ENCODE peak calls at places on chromosomes 2 and 18, in seven cellular contexts. U is H1, A is astrocyte, W is pancreas, P is fibroblast of lung, N is SK-N-SH, G is OCI-LY7. C is an unnamed sample. For H3K4me1, the result is how much of the 10 kb centered on the place peaks cover.

GRCh38 chr18:73110307-73110706 is 242.5 kb upstream of the NETO1 start:
- DNase-seq in U (no peak), A (no peak), W (no peak), P (no peak), N (no peak), G (no peak), C (no peak)

GRCh38 chr18:26482567-26482966 is 65.8 kb downstream of the KCTD1 start:
- DNase-seq in U (peak), A (no peak), W (no peak), P (no peak), N (no peak), G (no peak), C (no peak)

GRCh38 chr2:118186110-118186857 is 98.0 kb downstream of the INSIG2 start:
- DNase-seq in U (peak), A (peak), W (peak), P (peak), N (peak), G (peak), C (peak)

GRCh38 chr2:69465513-69466456 is 28.6 kb upstream of the NFU1 start:
- DNase-seq in U (no peak), A (no peak), W (peak), P (no peak), N (no peak), G (no peak), C (peak)

GRCh38 chr2:99445065-99445464 is 44.8 kb downstream of the REV1 start:
- DNase-seq in U (no peak), A (no peak), W (no peak), P (peak), N (no peak), G (no peak), C (no peak)

GRCh38 chr2:170845343-170845742 is 28.7 kb downstream of the GAD1 start:
- DNase-seq in U (no peak), A (no peak), W (no peak), P (no peak), N (no peak), G (peak), C (no peak)

GRCh38 chr2:45992746-45993475 is 304.3 kb upstream of the EPAS1 start:
- DNase-seq in U (no peak), A (no peak), W (no peak), P (no peak), N (no peak), G (no peak), C (no peak)

GRCh38 chr2:143110759-143111428 is 18.3 kb upstream of the ARHGAP15 start:
- DNase-seq in U (peak), A (peak), W (peak), P (peak), N (peak), G (peak), C (peak)

GRCh38 chr2:226911932-226912331 is 76.1 kb downstream of the RHBDD1 start:
- DNase-seq in U (no peak), A (peak), W (no peak), P (peak), N (no peak), G (no peak), C (no peak)

GRCh38 chr2:181632733-181633401 is 24.0 kb downstream of the CERKL start:
- DNase-seq in U (no peak), A (no peak), W (no peak), P (no peak), N (no peak), G (no peak), C (no peak)

GRCh38 chr18:80037869-80038630 is 3.8 kb downstream of the RBFA start:
- DNase-seq in U (no peak), A (no peak), W (no peak), P (no peak), N (no peak), G (no peak), C (no peak)

GRCh38 chr2:101349893-101350662 is 37.2 kb downstream of the CREG2 start:
- DNase-seq in U (no peak), A (peak), W (no peak), P (peak), N (no peak), G (no peak), C (no peak)

GRCh38 chr2:132969371-132969985 is 299.5 kb upstream of the LYPD1 start:
- DNase-seq in U (no peak), A (no peak), W (no peak), P (no peak), N (no peak), G (no peak), C (no peak)

GRCh38 chr18:3889803-3890202 is 439.8 kb downstream of the TGIF1 start:
- DNase-seq in U (no peak), A (peak), W (no peak), P (peak), N (no peak), G (no peak), C (no peak)

GRCh38 chr18:79381811-79382311 is 13.9 kb upstream of the NFATC1 start:
- DNase-seq in U (no peak), A (no peak), W (no peak), P (no peak), N (no peak), G (no peak), C (no peak)

GRCh38 chr2:39227628-39228412 is 15.9 kb downstream of the CDKL4 start:
- DNase-seq in U (no peak), A (peak), W (peak), P (peak), N (peak), G (peak), C (peak)

GRCh38 chr2:207119048-207119447 is 46.7 kb downstream of the KLF7 start:
- DNase-seq in U (no peak), A (no peak), W (no peak), P (no peak), N (no peak), G (no peak), C (no peak)

GRCh38 chr18:57208056-57208455 is 61.2 kb downstream of the BOD1L2 start:
- DNase-seq in U (no peak), A (no peak), W (no peak), P (no peak), N (no peak), G (no peak), C (no peak)

GRCh38 chr2:171128461-171128860 is 32.2 kb downstream of the TLK1 start:
- DNase-seq in U (no peak), A (no peak), W (no peak), P (no peak), N (no peak), G (no peak), C (no peak)

GRCh38 chr2:155842103-155842502 is 490.4 kb downstream of the NR4A2 start:
- DNase-seq in U (no peak), A (peak), W (no peak), P (peak), N (no peak), G (no peak), C (no peak)

GRCh38 chr2:213216461-213216860 is 65.0 kb upstream of the IKZF2 start:
- DNase-seq in U (no peak), A (peak), W (no peak), P (peak), N (no peak), G (no peak), C (no peak)

GRCh38 chr2:20611077-20611843 is 39.6 kb downstream of the HS1BP3 start:
- DNase-seq in U (no peak), A (peak), W (peak), P (peak), N (no peak), G (no peak), C (peak)

DNA sequence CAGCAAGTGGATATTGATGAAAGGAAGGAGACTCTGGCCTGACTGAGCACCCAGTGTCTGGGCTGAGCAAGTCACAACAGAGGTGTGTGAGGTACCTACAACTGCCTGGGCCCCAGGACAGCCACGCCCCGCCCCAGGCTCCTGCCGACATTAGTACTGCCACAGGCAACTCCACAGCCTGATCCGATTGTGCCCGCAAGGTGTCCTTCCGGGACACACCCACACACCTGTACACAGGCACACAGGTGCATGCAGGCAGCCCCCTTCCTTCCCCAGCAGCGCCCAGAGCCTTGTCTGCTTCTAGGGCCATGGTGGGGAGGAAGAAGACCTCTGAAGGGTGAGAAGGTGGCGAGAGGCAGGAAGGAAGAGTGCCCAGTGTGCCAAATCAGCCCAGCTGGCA is 83.6 kb downstream of the TNS1 start:
- DNase-seq in U (no peak), A (no peak), W (no peak), P (no peak), N (no peak), G (no peak), C (no peak)
- H3K4me1 ChIP-seq in U (under half), A (half or more), W (half or more), P (half or more), N (half or more), G (under half), C (under half)

GRCh38 chr2:233470007-233470687 is 96.4 kb downstream of the USP40 start:
- DNase-seq in U (no peak), A (no peak), W (no peak), P (no peak), N (peak), G (no peak), C (peak)
- H3K27ac ChIP-seq in U (no peak), A (no peak), W (no peak), P (no peak), N (no peak), G (no peak), C (peak)

DNA sequence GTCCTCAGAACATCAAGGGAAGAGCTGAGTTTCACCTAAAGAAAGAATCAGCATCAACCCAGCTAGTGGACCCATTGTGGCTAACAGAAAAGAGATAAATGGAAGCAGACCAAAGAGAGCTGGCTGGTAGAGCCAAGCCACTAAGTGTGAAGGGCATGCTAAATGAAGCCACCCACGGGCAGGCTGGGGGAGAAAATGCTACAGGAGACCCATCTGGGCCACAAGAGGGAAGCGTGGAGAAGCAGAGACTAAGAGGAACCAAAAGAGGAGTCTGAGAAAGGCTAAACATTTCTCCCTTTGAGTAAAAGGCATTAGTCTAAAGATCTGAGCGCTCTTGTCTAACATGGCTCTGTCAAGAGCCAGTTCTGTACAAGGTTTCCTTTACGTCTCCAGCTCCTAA is 15.8 kb downstream of the CWC22 start:
- DNase-seq in U (no peak), A (no peak), W (no peak), P (no peak), N (no peak), G (peak), C (no peak)
- TF ChIP-seq CTCF in U (peak), A (peak), W (no peak), P (peak), N (peak), G (peak), C (no peak)

GRCh38 chr2:144356402-144356801 is 163.5 kb downstream of the ZEB2 start:
- DNase-seq in U (no peak), A (peak), W (no peak), P (peak), N (no peak), G (no peak), C (no peak)
- H3K4me1 ChIP-seq in U (under half), A (under half), W (under half), P (under half), N (under half), G (under half), C (under half)

GRCh38 chr2:192978317-192978874 is 783.7 kb upstream of the TMEFF2 start:
- DNase-seq in U (no peak), A (no peak), W (no peak), P (no peak), N (peak), G (no peak), C (no peak)

DNA sequence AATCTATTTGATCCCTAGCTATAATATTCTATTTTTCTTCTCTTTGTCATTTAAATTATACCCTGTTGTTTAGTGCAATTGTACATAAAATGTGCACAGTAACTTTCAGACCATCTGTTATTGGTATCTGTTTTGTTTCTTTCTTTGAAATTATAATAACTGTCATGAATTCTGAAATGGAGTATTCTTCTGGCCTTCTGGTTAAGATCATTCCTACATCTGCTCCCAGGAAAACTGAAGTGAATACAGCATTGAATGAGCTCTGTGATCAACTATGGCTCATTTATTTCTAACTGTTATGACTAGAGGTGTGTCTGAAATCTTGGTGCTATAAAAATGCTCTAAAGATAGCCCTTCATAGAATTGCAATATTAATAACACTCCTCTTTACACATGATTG is 788.4 kb upstream of the TMEFF2 start:
- DNase-seq in U (no peak), A (no peak), W (no peak), P (no peak), N (no peak), G (no peak), C (no peak)
- H3K27ac ChIP-seq in U (no peak), A (no peak), W (no peak), P (no peak), N (no peak), G (no peak), C (no peak)

GRCh38 chr2:27489118-27489497 is 435 bp downstream of the IFT172 start:
- DNase-seq in U (no peak), A (peak), W (no peak), P (peak), N (peak), G (peak), C (no peak)
- TF ChIP-seq CTCF in U (no peak), A (peak), W (no peak), P (no peak), N (peak), G (peak), C (no peak)

C was measured in uterus.